ENCODE peak calls at places on chromosomes 1 and 21, in four cellular contexts. Q is H1, L is IMR-90, R is H9. H is an unnamed sample.
A peak's percentile ranks its signal among the peaks of the same experiment; 100 is the strongest.

GRCh38 chr1:201912832-201913231 is 24.1 kb downstream of the SHISA4 start:
- DNase-seq in Q (no peak), L (peak; percentile 73), R (no peak), H (no peak)

GRCh38 chr1:47580451-47580980 is 142.7 kb downstream of the FOXD2 start:
- DNase-seq in Q (no peak), L (no peak), R (peak; percentile 22), H (no peak)

GRCh38 chr1:234772345-234773147 is 162.6 kb upstream of the IRF2BP2 start:
- DNase-seq in Q (peak; percentile 53), L (peak; percentile 99), R (peak; percentile 69), H (peak; percentile 97)

GRCh38 chr1:235023197-235024044 is 105.2 kb downstream of the TOMM20 start:
- DNase-seq in Q (no peak), L (no peak), R (no peak), H (no peak)

GRCh38 chr1:108043712-108044111 is 78.7 kb upstream of the VAV3 start:
- DNase-seq in Q (no peak), L (no peak), R (no peak), H (no peak)

GRCh38 chr21:35244514-35244913 is 195.4 kb upstream of the RUNX1 start:
- DNase-seq in Q (no peak), L (peak; percentile 77), R (no peak), H (no peak)

GRCh38 chr1:156214024-156214748 is 1.4 kb downstream of the PMF1 start:
- DNase-seq in Q (no peak), L (peak; percentile 41), R (no peak), H (peak; percentile 81)

GRCh38 chr1:37360011-37360410 is 114.4 kb upstream of the ZC3H12A start:
- DNase-seq in Q (no peak), L (no peak), R (no peak), H (no peak)

GRCh38 chr1:202888204-202888506 is 794 bp downstream of the RABIF start:
- DNase-seq in Q (no peak), L (peak; percentile 28), R (no peak), H (no peak)

GRCh38 chr1:153976819-153977249 is 640 bp downstream of the JTB start:
- DNase-seq in Q (no peak), L (no peak), R (no peak), H (no peak)

GRCh38 chr1:153610334-153611023 is 2.5 kb downstream of the S100A16 start:
- DNase-seq in Q (no peak), L (peak; percentile 50), R (no peak), H (no peak)

GRCh38 chr1:234694661-234695060 is 84.7 kb upstream of the IRF2BP2 start:
- DNase-seq in Q (no peak), L (no peak), R (no peak), H (no peak)

GRCh38 chr1:11938722-11939526 is 4.4 kb downstream of the PLOD1 start:
- DNase-seq in Q (no peak), L (no peak), R (no peak), H (no peak)

GRCh38 chr1:218488986-218489385 is 143.8 kb downstream of the TGFB2 start:
- DNase-seq in Q (no peak), L (peak; percentile 22), R (no peak), H (peak; percentile 59)

GRCh38 chr21:27564684-27565280 is 597.9 kb upstream of the ADAMTS5 start:
- DNase-seq in Q (peak; percentile 7), L (peak; percentile 70), R (peak; percentile 38), H (peak; percentile 65)

GRCh38 chr21:43873673-43874072 is 8.7 kb downstream of the AGPAT3 start:
- DNase-seq in Q (no peak), L (no peak), R (no peak), H (no peak)

GRCh38 chr1:42730988-42731387 is 9.0 kb downstream of the CLDN19 start:
- DNase-seq in Q (no peak), L (no peak), R (no peak), H (peak; percentile 64)

GRCh38 chr1:96059736-96060135 is 661.8 kb upstream of the PTBP2 start:
- DNase-seq in Q (no peak), L (no peak), R (no peak), H (no peak)

GRCh38 chr1:151238467-151238739 is 16.1 kb upstream of the PSMD4 start:
- DNase-seq in Q (no peak), L (peak; percentile 96), R (no peak), H (no peak)

GRCh38 chr1:46533179-46533864 is 18.1 kb downstream of the KNCN start:
- DNase-seq in Q (no peak), L (peak; percentile 26), R (no peak), H (no peak)

GRCh38 chr1:99681583-99681982 is 35.7 kb downstream of the PALMD start:
- DNase-seq in Q (no peak), L (no peak), R (no peak), H (no peak)

GRCh38 chr1:44260792-44261474 is 47.7 kb downstream of the DMAP1 start:
- DNase-seq in Q (no peak), L (no peak), R (no peak), H (no peak)

GRCh38 chr1:185926562-185926961 is 192.4 kb downstream of the HMCN1 start:
- DNase-seq in Q (no peak), L (no peak), R (no peak), H (peak; percentile 57)

GRCh38 chr21:31346256-31346821 is 2.3 kb upstream of the TIAM1 start:
- DNase-seq in Q (no peak), L (no peak), R (no peak), H (no peak)

GRCh38 chr1:197388801-197389200 is 120.7 kb downstream of the CRB1 start:
- DNase-seq in Q (no peak), L (peak; percentile 9), R (no peak), H (no peak)

GRCh38 chr21:33452362-33452761 is 27.4 kb downstream of the TMEM50B start:
- DNase-seq in Q (no peak), L (no peak), R (no peak), H (no peak)
- H4K5ac ChIP-seq in Q (no peak overlapping the region), L (no peak overlapping the region), R (no peak overlapping the region), H (no peak overlapping the region)

DNA sequence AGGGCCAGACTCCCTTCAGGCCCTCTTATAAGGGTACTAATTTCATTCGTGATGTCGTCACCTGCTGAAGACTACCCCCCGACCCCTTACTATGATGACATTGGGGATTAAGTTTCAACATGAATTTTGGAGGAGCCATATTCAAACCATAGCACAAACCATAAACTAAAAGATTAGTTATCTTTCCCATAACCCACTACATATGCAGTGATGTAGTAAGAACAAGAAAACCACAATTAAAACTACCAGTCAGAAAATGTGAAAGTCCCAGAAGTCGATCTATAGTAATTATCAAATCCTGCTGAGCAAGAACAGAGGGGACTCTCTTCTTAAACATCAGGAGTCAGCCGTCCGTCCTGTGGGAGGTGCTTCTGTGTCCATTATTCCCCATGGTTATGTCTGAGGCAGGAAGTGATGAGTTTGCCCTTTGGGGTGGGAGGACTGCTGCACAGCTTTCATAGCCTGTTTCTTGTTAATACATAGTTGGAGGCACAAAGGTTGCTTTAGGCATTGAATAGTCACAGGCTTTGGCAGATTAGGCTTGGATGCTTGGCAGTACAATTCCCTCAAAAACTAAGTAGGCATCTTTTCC is 35.9 kb upstream of the PTGFRN start:
- DNase-seq in Q (no peak), L (no peak), R (no peak), H (no peak)
- H2BK120ac ChIP-seq in Q (no peak overlapping the region), L (no peak overlapping the region), R (no peak overlapping the region), H (no peak overlapping the region)

GRCh38 chr1:2343023-2343935 is 48.1 kb downstream of the MORN1 start:
- DNase-seq in Q (no peak), L (no peak), R (no peak), H (no peak)

GRCh38 chr1:2344744-2345296 is 46.5 kb downstream of the MORN1 start:
- DNase-seq in Q (no peak), L (no peak), R (no peak), H (no peak)

GRCh38 chr1:2345297-2346075 is 45.9 kb downstream of the MORN1 start:
- DNase-seq in Q (no peak), L (no peak), R (no peak), H (no peak)

GRCh38 chr1:2342384-2343022 is 48.9 kb downstream of the MORN1 start:
- DNase-seq in Q (no peak), L (no peak), R (no peak), H (no peak)

DNA sequence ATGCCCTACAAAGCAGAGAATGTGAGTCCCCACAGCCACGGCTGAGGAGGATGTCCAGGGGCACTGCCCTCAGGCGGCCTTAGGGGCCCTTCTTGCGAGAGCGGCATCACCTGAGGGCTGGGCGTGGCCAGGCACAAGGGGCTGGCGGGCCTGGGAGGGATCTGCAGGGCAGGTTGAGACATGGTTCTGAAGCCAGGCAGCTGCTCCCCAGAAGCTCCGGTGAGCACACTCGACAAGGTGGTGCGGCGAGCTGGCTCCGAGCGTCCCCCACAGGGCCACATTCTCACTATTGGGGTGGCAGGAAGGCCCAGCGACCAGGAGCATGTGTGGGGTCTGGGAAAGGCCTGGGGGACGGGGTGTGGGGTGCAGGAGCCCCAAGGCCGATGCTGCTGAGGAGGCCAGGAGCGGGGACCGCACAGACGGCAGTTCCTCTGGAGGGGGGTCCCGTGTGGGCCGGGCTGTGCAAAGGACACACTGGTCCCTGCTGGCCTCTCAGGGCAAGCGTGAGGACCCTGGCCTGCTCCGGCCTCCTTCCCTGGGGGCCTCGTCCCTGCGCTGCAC is 47.2 kb downstream of the MORN1 start:
- DNase-seq in Q (no peak), L (no peak), R (no peak), H (no peak)
- H2BK15ac ChIP-seq in Q (no peak overlapping the region), L (no peak overlapping the region), R (no peak overlapping the region), H (no peak overlapping the region)

DNA sequence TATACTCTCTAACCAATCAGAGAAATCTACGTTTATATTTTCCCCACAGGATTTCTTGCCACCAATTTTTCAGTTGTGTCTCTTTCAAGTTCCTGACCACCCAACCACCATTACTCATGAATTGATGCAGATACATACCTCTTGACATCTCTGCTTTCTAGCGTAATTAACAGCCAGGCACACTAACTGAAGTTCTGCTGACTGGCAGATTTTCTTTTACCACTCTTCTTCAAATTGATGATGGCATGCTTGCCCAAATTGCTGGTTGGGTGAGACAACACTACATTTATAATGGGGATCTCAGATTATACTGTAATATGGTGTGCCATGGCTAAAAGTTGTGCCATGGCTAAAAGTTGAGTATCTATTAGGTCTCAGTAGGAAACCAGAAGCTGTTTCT is 566.7 kb downstream of the ADGRL2 start:
- DNase-seq in Q (no peak), L (no peak), R (no peak), H (no peak)
- H4K5ac ChIP-seq in Q (no peak overlapping the region), L (no peak overlapping the region), R (no peak overlapping the region), H (no peak overlapping the region)